ENCODE peak calls at places on chromosomes 2 and 18, in five cellular contexts. S, R, L, M and A are unnamed samples.

GRCh38 chr2:177530513-177531039 is 138.0 kb downstream of the AGPS start:
- DNase-seq in S (no peak), M (no peak), R (no peak), L (peak; percentile 55), A (no peak)

GRCh38 chr2:124437811-124438210 is 412.7 kb downstream of the CNTNAP5 start:
- DNase-seq in R (no peak), S (no peak), L (no peak), M (no peak), A (no peak)

GRCh38 chr2:86275962-86276361 is 61.5 kb downstream of the REEP1 start:
- DNase-seq in M (no peak), R (no peak), L (no peak), S (no peak), A (no peak)

GRCh38 chr18:29501952-29502351 is 1325.0 kb upstream of the CDH2 start:
- DNase-seq in L (no peak), M (no peak), S (no peak), R (no peak), A (no peak)

GRCh38 chr18:59623456-59624383 is 73.5 kb downstream of the CCBE1 start:
- DNase-seq in M (no peak), L (no peak), S (no peak), R (no peak), A (no peak)

GRCh38 chr2:120312861-120313694 is 32.9 kb upstream of the INHBB start:
- DNase-seq in R (peak; percentile 84), L (peak; percentile 80), S (peak; percentile 85), M (peak; percentile 84), A (peak; percentile 87)

GRCh38 chr2:218264773-218265601 is 4.2 kb downstream of the GPBAR1 start:
- DNase-seq in M (peak; percentile 81), S (peak; percentile 54), R (peak; percentile 80), L (no peak), A (no peak)

GRCh38 chr2:102950547-102950946 is 188.7 kb downstream of the TMEM182 start:
- DNase-seq in R (no peak), M (no peak), S (no peak), L (no peak), A (no peak)

GRCh38 chr18:75854174-75854573 is 426.7 kb upstream of the SMIM21 start:
- DNase-seq in L (no peak), S (no peak), R (peak; percentile 24), M (no peak), A (no peak)

GRCh38 chr2:152247337-152247695 is 71.8 kb upstream of the STAM2 start:
- DNase-seq in R (no peak), S (no peak), L (no peak), M (no peak), A (no peak)

GRCh38 chr18:45517181-45517741 is 98.0 kb upstream of the SLC14A2 start:
- DNase-seq in S (peak; percentile 67), L (no peak), R (no peak), M (no peak), A (no peak)

GRCh38 chr2:6447209-6447608 is 418.5 kb downstream of the CMPK2 start:
- DNase-seq in R (no peak), S (no peak), L (no peak), M (no peak), A (no peak)

GRCh38 chr2:71190959-71191943 is 35.7 kb downstream of the PAIP2B start:
- DNase-seq in R (no peak), M (no peak), L (peak; percentile 24), S (no peak), A (no peak)

GRCh38 chr18:9619990-9620389 is 5.6 kb upstream of the PPP4R1 start:
- DNase-seq in S (no peak), L (no peak), R (no peak), M (no peak), A (no peak)

GRCh38 chr18:9617006-9617542 is 2.7 kb upstream of the PPP4R1 start:
- DNase-seq in M (no peak), L (no peak), R (no peak), S (no peak), A (no peak)

GRCh38 chr18:9615973-9616559 is 1.7 kb upstream of the PPP4R1 start:
- DNase-seq in M (no peak), S (no peak), R (no peak), L (no peak), A (no peak)

GRCh38 chr18:9619545-9619944 is 5.2 kb upstream of the PPP4R1 start:
- DNase-seq in R (no peak), M (no peak), S (no peak), L (no peak), A (no peak)

DNA sequence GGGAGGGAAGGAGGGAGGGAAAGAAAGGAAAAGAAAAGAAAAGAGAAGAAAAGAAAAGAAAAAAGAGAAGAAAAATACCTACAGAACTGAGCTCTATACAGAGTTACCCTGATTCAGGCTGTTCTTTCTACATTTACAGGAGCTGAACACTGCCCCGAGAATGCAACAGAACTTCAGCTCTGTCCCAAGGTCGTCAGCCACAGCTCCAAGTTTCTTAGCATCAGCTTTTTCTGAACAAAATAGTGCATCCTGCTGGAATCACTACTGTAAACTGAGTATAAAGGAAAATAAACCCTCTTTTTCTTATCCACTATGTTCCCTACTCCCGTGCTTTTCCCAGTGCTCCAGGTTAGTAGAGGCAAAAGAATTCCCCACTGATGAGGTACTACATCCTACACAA is 4.7 kb upstream of the PPP4R1 start:
- DNase-seq in L (no peak), M (no peak), R (no peak), S (no peak), A (no peak)
- H3K4me3 ChIP-seq in L (no peak overlapping the region), M (no peak overlapping the region), R (no peak overlapping the region), S (no peak overlapping the region), A (no peak overlapping the region)

GRCh38 chr2:105099153-105099552 is 61.3 kb downstream of the MRPS9 start:
- DNase-seq in M (no peak), S (no peak), R (no peak), L (no peak), A (no peak)
- H3K27ac ChIP-seq in M (no peak overlapping the region), S (no peak overlapping the region), R (no peak overlapping the region), L (no peak overlapping the region), A (no peak overlapping the region)

GRCh38 chr2:237434916-237435315 is 21.0 kb upstream of the COL6A3 start:
- DNase-seq in R (peak; percentile 45), S (peak; percentile 52), L (no peak), M (no peak), A (no peak)
- TF ChIP-seq EP300 in R (no peak), S (no peak), L (no peak), M (no peak), A (no peak)

DNA sequence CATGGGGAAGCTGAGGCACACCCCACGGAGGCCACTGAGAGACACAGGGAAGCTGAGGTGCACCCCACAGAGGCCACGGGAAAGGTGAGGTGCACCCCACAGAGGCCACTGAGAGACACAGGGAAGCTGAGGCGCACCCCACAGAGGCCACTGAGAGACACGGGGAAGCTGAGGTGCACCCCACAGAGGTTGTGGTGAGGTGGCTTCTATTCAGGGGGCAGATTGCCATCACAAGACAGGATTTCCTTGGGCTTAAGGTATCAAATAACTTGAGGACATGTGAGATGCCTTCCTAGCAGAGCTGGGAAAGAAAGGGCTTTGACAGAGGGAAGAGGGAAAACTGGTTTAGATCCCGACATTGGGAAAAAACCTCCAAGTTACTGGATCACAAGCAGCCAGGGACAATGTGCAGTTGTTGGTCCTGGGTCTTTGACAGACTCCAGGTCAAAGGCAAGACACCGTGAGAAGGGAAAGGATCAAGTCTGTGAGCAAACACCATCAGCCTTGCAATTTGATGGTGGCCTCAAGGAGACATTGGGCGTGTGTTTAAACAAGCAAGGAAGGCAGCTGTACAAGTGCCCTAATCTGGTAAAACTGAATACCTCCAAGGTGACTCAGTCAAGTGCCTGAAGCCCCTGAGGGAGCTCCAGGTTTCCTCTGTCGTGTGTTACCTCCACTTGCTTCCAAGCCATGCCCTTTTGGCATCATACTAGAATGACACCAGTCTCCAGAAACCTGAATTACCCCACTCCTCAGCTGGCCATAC is 133.2 kb upstream of the EPAS1 start:
- DNase-seq in M (no peak), L (no peak), S (no peak), R (peak; percentile 43), A (no peak)
- H3K4me3 ChIP-seq in M (no peak overlapping the region), L (no peak overlapping the region), S (no peak overlapping the region), R (no peak overlapping the region), A (no peak overlapping the region)

GRCh38 chr2:136129601-136130000 is 11.7 kb upstream of the CXCR4 start:
- DNase-seq in S (no peak), L (no peak), R (no peak), M (no peak), A (no peak)

GRCh38 chr2:136130511-136130910 is 12.6 kb upstream of the CXCR4 start:
- DNase-seq in M (no peak), R (no peak), S (no peak), L (no peak), A (no peak)

GRCh38 chr2:136131484-136131960 is 13.6 kb upstream of the CXCR4 start:
- DNase-seq in M (no peak), R (no peak), S (no peak), L (no peak), A (no peak)

GRCh38 chr2:136128905-136129304 is 11.0 kb upstream of the CXCR4 start:
- DNase-seq in M (no peak), L (no peak), R (no peak), S (no peak), A (no peak)

DNA sequence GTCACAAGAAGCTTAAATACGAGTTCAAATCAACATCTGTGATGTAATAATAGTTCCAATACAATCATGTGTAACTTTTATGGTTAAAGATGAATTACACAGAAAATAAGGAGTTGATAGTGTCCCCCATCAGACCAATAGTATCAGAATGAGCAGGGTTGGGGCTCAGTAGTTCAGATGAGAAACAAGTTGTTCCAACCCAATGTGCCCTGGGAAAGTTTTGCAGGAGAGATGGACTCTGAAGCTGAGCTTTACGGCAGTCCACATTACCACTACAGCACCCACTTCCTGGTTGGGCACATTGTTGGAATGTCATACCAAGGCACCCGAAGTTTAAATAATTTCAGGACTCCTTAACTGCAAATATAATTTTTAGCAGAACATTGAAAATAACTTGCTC is 12.1 kb upstream of the CXCR4 start:
- DNase-seq in S (no peak), L (no peak), M (no peak), R (no peak), A (no peak)
- H3K27ac ChIP-seq in S (no peak overlapping the region), L (no peak overlapping the region), M (no peak overlapping the region), R (peak overlapping the region; percentile 13), A (no peak overlapping the region)